ENCODE peak calls at places on chromosomes 13 and 19, in five cellular contexts. One of them, this sample, is unnamed.

GRCh38 chr13:34682406-34682805 is 259.7 kb upstream of the NBEA start:
- DNase-seq in spleen: no peak
- DNase-seq in fibroblast of mammary gland: no peak
- DNase-seq in left lung: no peak
- DNase-seq in left ventricle myocardium inferior: no peak
- DNase-seq in this sample: no peak

GRCh38 chr13:24671367-24672117 is 8.7 kb upstream of the ATP12A start:
- DNase-seq in spleen: no peak
- DNase-seq in fibroblast of mammary gland: peak
- DNase-seq in left lung: peak
- DNase-seq in left ventricle myocardium inferior: no peak
- DNase-seq in this sample: peak

GRCh38 chr19:3656073-3656746 is 29.6 kb upstream of the CACTIN start:
- DNase-seq in spleen: no peak
- DNase-seq in fibroblast of mammary gland: peak
- DNase-seq in left lung: no peak
- DNase-seq in left ventricle myocardium inferior: no peak
- DNase-seq in this sample: no peak

GRCh38 chr13:85497652-85498051 is 301.6 kb downstream of the SLITRK6 start:
- DNase-seq in spleen: no peak
- DNase-seq in fibroblast of mammary gland: peak
- DNase-seq in left lung: no peak
- DNase-seq in left ventricle myocardium inferior: no peak
- DNase-seq in this sample: no peak

GRCh38 chr19:47716270-47716937 is 3.2 kb downstream of the EHD2 start:
- DNase-seq in spleen: no peak
- DNase-seq in fibroblast of mammary gland: no peak
- DNase-seq in left lung: no peak
- DNase-seq in left ventricle myocardium inferior: no peak
- DNase-seq in this sample: no peak

GRCh38 chr19:28168557-28168956 is 1044.4 kb downstream of the UQCRFS1 start:
- DNase-seq in spleen: no peak
- DNase-seq in fibroblast of mammary gland: no peak
- DNase-seq in left lung: no peak
- DNase-seq in left ventricle myocardium inferior: no peak
- DNase-seq in this sample: no peak

GRCh38 chr13:20940083-20940482 is 37.5 kb upstream of the XPO4 start:
- DNase-seq in spleen: no peak
- DNase-seq in fibroblast of mammary gland: peak
- DNase-seq in left lung: no peak
- DNase-seq in left ventricle myocardium inferior: no peak
- DNase-seq in this sample: no peak

GRCh38 chr13:43760257-43760656 is 26.5 kb downstream of the ENOX1 start:
- DNase-seq in spleen: no peak
- DNase-seq in fibroblast of mammary gland: no peak
- DNase-seq in left lung: no peak
- DNase-seq in left ventricle myocardium inferior: no peak
- DNase-seq in this sample: no peak

GRCh38 chr19:52992109-52993004 is 21.4 kb upstream of the ERVV-1 start:
- DNase-seq in spleen: peak
- DNase-seq in fibroblast of mammary gland: no peak
- DNase-seq in left lung: peak
- DNase-seq in left ventricle myocardium inferior: peak
- DNase-seq in this sample: no peak

GRCh38 chr19:56076413-56076998 is 44.6 kb downstream of the ZNF787 start:
- DNase-seq in spleen: peak
- DNase-seq in fibroblast of mammary gland: peak
- DNase-seq in left lung: no peak
- DNase-seq in left ventricle myocardium inferior: no peak
- DNase-seq in this sample: no peak

GRCh38 chr13:82749551-82749950 is 1132.7 kb downstream of the SLITRK1 start:
- DNase-seq in spleen: no peak
- DNase-seq in fibroblast of mammary gland: peak
- DNase-seq in left lung: no peak
- DNase-seq in left ventricle myocardium inferior: no peak
- DNase-seq in this sample: no peak

GRCh38 chr13:99766641-99767045 is 204.9 kb downstream of the ZIC5 start:
- DNase-seq in spleen: no peak
- DNase-seq in fibroblast of mammary gland: no peak
- DNase-seq in left lung: no peak
- DNase-seq in left ventricle myocardium inferior: no peak
- DNase-seq in this sample: no peak

GRCh38 chr13:98885605-98886004 is 92.3 kb downstream of the DOCK9 start:
- DNase-seq in spleen: no peak
- DNase-seq in fibroblast of mammary gland: no peak
- DNase-seq in left lung: no peak
- DNase-seq in left ventricle myocardium inferior: no peak
- DNase-seq in this sample: no peak

GRCh38 chr13:102234618-102235017 is 167.2 kb downstream of the FGF14 start:
- DNase-seq in spleen: no peak
- DNase-seq in fibroblast of mammary gland: peak
- DNase-seq in left lung: no peak
- DNase-seq in left ventricle myocardium inferior: no peak
- DNase-seq in this sample: no peak

GRCh38 chr19:48455171-48455907 is at the start of gene KCNJ14:
- DNase-seq in spleen: no peak
- DNase-seq in fibroblast of mammary gland: no peak
- DNase-seq in left lung: no peak
- DNase-seq in left ventricle myocardium inferior: no peak
- DNase-seq in this sample: no peak

GRCh38 chr19:32519023-32519422 is 62.0 kb upstream of the PDCD5 start:
- DNase-seq in spleen: no peak
- DNase-seq in fibroblast of mammary gland: no peak
- DNase-seq in left lung: no peak
- DNase-seq in left ventricle myocardium inferior: no peak
- DNase-seq in this sample: no peak

GRCh38 chr19:12205296-12205695 is 42.4 kb downstream of the ZNF136 start:
- DNase-seq in spleen: no peak
- DNase-seq in fibroblast of mammary gland: no peak
- DNase-seq in left lung: no peak
- DNase-seq in left ventricle myocardium inferior: no peak
- DNase-seq in this sample: no peak

GRCh38 chr13:78759704-78760103 is 100.7 kb upstream of the OBI1 start:
- DNase-seq in spleen: no peak
- DNase-seq in fibroblast of mammary gland: no peak
- DNase-seq in left lung: no peak
- DNase-seq in left ventricle myocardium inferior: no peak
- DNase-seq in this sample: no peak

GRCh38 chr19:3851254-3852176 is 17.3 kb downstream of the ZFR2 start:
- DNase-seq in spleen: no peak
- DNase-seq in fibroblast of mammary gland: peak
- DNase-seq in left lung: no peak
- DNase-seq in left ventricle myocardium inferior: no peak
- DNase-seq in this sample: no peak

GRCh38 chr13:92488249-92488845 is 738.3 kb upstream of the GPC6 start:
- DNase-seq in spleen: no peak
- DNase-seq in fibroblast of mammary gland: no peak
- DNase-seq in left lung: no peak
- DNase-seq in left ventricle myocardium inferior: no peak
- DNase-seq in this sample: no peak

GRCh38 chr19:35793381-35794165 is 18.2 kb downstream of the ARHGAP33 start:
- DNase-seq in spleen: no peak
- DNase-seq in fibroblast of mammary gland: peak
- DNase-seq in left lung: no peak
- DNase-seq in left ventricle myocardium inferior: no peak
- DNase-seq in this sample: no peak

GRCh38 chr19:45630463-45630862 is 8.7 kb downstream of the EML2 start:
- DNase-seq in spleen: no peak
- DNase-seq in fibroblast of mammary gland: peak
- DNase-seq in left lung: no peak
- DNase-seq in left ventricle myocardium inferior: no peak
- DNase-seq in this sample: no peak

GRCh38 chr19:41218615-41219507 is at the start of gene AXL:
- DNase-seq in spleen: no peak
- DNase-seq in fibroblast of mammary gland: peak
- DNase-seq in left lung: peak
- DNase-seq in left ventricle myocardium inferior: peak
- DNase-seq in this sample: no peak

GRCh38 chr13:32734511-32734910 is 148.3 kb downstream of the PDS5B start:
- DNase-seq in spleen: no peak
- DNase-seq in fibroblast of mammary gland: peak
- DNase-seq in left lung: no peak
- DNase-seq in left ventricle myocardium inferior: no peak
- DNase-seq in this sample: no peak

GRCh38 chr13:113307491-113307890 is 10.5 kb downstream of the LAMP1 start:
- DNase-seq in spleen: no peak
- DNase-seq in fibroblast of mammary gland: no peak
- DNase-seq in left lung: no peak
- DNase-seq in left ventricle myocardium inferior: no peak
- DNase-seq in this sample: no peak

GRCh38 chr13:36130168-36130541 is 1.0 kb downstream of the DCLK1 start:
- DNase-seq in spleen: no peak
- DNase-seq in fibroblast of mammary gland: no peak
- DNase-seq in left lung: no peak
- DNase-seq in left ventricle myocardium inferior: no peak
- DNase-seq in this sample: no peak

GRCh38 chr13:36131215-36131930 is at the start of gene DCLK1:
- DNase-seq in spleen: no peak
- DNase-seq in fibroblast of mammary gland: peak
- DNase-seq in left lung: peak
- DNase-seq in left ventricle myocardium inferior: peak
- DNase-seq in this sample: no peak

GRCh38 chr13:36130542-36131214 is 504 bp downstream of the DCLK1 start:
- DNase-seq in spleen: no peak
- DNase-seq in fibroblast of mammary gland: peak
- DNase-seq in left lung: peak
- DNase-seq in left ventricle myocardium inferior: peak
- DNase-seq in this sample: no peak

GRCh38 chr13:36131931-36132297 is 732 bp upstream of the DCLK1 start:
- DNase-seq in spleen: no peak
- DNase-seq in fibroblast of mammary gland: peak
- DNase-seq in left lung: peak
- DNase-seq in left ventricle myocardium inferior: peak
- DNase-seq in this sample: no peak

GRCh38 chr13:36129539-36129938 is 1.6 kb downstream of the DCLK1 start:
- DNase-seq in spleen: no peak
- DNase-seq in fibroblast of mammary gland: no peak
- DNase-seq in left lung: no peak
- DNase-seq in left ventricle myocardium inferior: no peak
- DNase-seq in this sample: no peak
- H3K4me3 ChIP-seq in spleen: no peak
- H3K4me3 ChIP-seq in fibroblast of mammary gland: peak
- H3K4me3 ChIP-seq in left lung: no peak
- H3K4me3 ChIP-seq in left ventricle myocardium inferior: peak
- H3K4me3 ChIP-seq in this sample: no peak

GRCh38 chr13:19862511-19863313 is 737 bp downstream of the ZMYM5 start:
- DNase-seq in spleen: peak
- DNase-seq in fibroblast of mammary gland: peak
- DNase-seq in left lung: peak
- DNase-seq in left ventricle myocardium inferior: peak
- DNase-seq in this sample: peak

GRCh38 chr13:19863323-19864017 is at the start of gene ZMYM5:
- DNase-seq in spleen: peak
- DNase-seq in fibroblast of mammary gland: peak
- DNase-seq in left lung: peak
- DNase-seq in left ventricle myocardium inferior: peak
- DNase-seq in this sample: peak

GRCh38 chr13:19860884-19861655 is 2.4 kb downstream of the ZMYM5 start:
- DNase-seq in spleen: peak
- DNase-seq in fibroblast of mammary gland: peak
- DNase-seq in left lung: no peak
- DNase-seq in left ventricle myocardium inferior: no peak
- DNase-seq in this sample: no peak

GRCh38 chr13:19864018-19864338 is 529 bp upstream of the ZMYM5 start:
- DNase-seq in spleen: no peak
- DNase-seq in fibroblast of mammary gland: peak
- DNase-seq in left lung: peak
- DNase-seq in left ventricle myocardium inferior: peak
- DNase-seq in this sample: peak

DNA sequence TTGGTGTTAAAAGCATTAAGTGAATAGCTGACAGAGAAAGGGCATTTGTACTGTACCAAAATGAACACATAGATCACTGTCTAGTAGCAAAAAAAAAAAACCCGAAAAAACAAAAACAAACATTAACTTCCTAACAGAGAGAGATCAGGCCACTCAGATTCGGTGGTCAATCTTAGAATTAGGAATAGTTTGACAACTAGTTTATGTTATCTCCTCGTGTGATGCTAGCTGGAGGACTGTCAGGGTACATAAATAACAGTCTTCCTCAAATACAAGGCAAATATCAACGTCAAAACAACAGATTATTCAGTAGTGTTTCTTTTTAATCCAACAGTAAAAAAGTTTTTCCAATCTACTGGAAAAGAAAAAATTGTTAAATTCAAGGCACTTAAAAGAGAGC is 1.7 kb downstream of the ZMYM5 start:
- DNase-seq in spleen: no peak
- DNase-seq in fibroblast of mammary gland: no peak
- DNase-seq in left lung: no peak
- DNase-seq in left ventricle myocardium inferior: no peak
- DNase-seq in this sample: no peak
- H3K4me3 ChIP-seq in spleen: peak
- H3K4me3 ChIP-seq in fibroblast of mammary gland: peak
- H3K4me3 ChIP-seq in left lung: peak
- H3K4me3 ChIP-seq in left ventricle myocardium inferior: peak
- H3K4me3 ChIP-seq in this sample: peak

DNA sequence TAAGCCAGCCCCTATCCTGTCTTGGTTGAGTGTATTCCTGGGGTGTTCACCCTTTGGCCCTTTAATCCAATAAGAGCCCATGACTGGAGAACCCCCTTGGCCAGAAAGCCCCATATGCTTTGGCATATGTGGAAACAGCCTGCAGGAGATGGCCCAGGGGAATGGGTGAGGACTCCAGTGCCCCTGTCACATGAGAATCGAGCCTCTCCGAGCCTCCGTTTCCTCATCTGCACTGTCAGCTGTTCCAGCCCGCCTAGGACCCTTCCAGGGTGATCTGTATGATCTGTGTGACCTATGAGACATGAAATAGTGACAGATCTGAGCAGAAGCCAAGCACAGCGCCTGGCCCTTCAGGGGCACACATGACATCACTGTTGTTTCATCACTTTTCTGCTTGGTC is 300.7 kb downstream of the ZNF536 start:
- DNase-seq in spleen: peak
- DNase-seq in fibroblast of mammary gland: no peak
- DNase-seq in left lung: no peak
- DNase-seq in left ventricle myocardium inferior: no peak
- DNase-seq in this sample: no peak
- H3K4me3 ChIP-seq in spleen: no peak
- H3K4me3 ChIP-seq in fibroblast of mammary gland: no peak
- H3K4me3 ChIP-seq in left lung: no peak
- H3K4me3 ChIP-seq in left ventricle myocardium inferior: no peak
- H3K4me3 ChIP-seq in this sample: no peak

DNA sequence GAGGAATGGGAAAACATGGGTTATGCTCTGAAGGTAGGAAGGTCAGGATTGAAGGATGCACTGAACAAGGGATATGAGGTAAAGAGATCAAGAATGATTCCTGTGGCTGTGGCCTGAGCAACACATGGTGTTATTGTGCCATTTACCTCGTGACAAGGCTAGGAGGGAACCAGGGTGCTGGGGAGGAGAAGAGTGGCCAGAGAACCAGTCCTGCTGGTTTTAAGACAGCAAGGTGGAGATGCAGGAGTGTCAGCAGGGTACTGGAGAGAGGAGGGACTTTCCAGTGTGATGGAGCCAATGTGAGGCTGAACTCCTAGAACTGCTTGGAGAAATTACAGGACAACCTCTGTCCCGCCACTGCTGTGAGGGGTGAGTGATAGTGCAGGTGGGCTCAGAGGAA is 282.4 kb downstream of the MYO16 start:
- DNase-seq in spleen: no peak
- DNase-seq in fibroblast of mammary gland: no peak
- DNase-seq in left lung: no peak
- DNase-seq in left ventricle myocardium inferior: no peak
- DNase-seq in this sample: no peak
- H3K4me3 ChIP-seq in spleen: no peak
- H3K4me3 ChIP-seq in fibroblast of mammary gland: no peak
- H3K4me3 ChIP-seq in left lung: no peak
- H3K4me3 ChIP-seq in left ventricle myocardium inferior: no peak
- H3K4me3 ChIP-seq in this sample: no peak

GRCh38 chr19:14416743-14417214 is 2.4 kb downstream of the DDX39A start:
- DNase-seq in spleen: no peak
- DNase-seq in fibroblast of mammary gland: peak
- DNase-seq in left lung: no peak
- DNase-seq in left ventricle myocardium inferior: no peak
- DNase-seq in this sample: no peak
- H3K4me3 ChIP-seq in spleen: peak
- H3K4me3 ChIP-seq in fibroblast of mammary gland: peak
- H3K4me3 ChIP-seq in left lung: peak
- H3K4me3 ChIP-seq in left ventricle myocardium inferior: peak
- H3K4me3 ChIP-seq in this sample: no peak

This sample was measured in right lobe of liver.